ENCODE peak calls at places on chromosomes 12 and 14, in four cellular contexts. A, J, B and S are unnamed samples.

GRCh38 chr14:24340606-24341005 is 815 bp upstream of the RIPK3 start:
- DNase-seq in A (no peak), J (no peak), B (no peak), S (no peak)

GRCh38 chr12:65656904-65657351 is 167.4 kb upstream of the HMGA2 start:
- DNase-seq in A (peak), J (no peak), B (no peak), S (no peak)

GRCh38 chr12:13222076-13222475 is 25.6 kb downstream of the EMP1 start:
- DNase-seq in A (no peak), J (no peak), B (peak), S (no peak)

GRCh38 chr12:57864382-57864781 is 17.9 kb upstream of the CTDSP2 start:
- DNase-seq in A (no peak), J (no peak), B (peak), S (no peak)

GRCh38 chr12:85920324-85920947 is 46.3 kb downstream of the NTS start:
- DNase-seq in A (peak), J (no peak), B (no peak), S (no peak)

GRCh38 chr12:110234197-110235154 is 46.6 kb upstream of the ATP2A2 start:
- DNase-seq in A (no peak), J (no peak), B (no peak), S (no peak)

GRCh38 chr12:92621833-92622232 is 81.0 kb upstream of the PLEKHG7 start:
- DNase-seq in A (no peak), J (no peak), B (no peak), S (no peak)

GRCh38 chr14:26897186-26897585 is 299.4 kb upstream of the NOVA1 start:
- DNase-seq in A (no peak), J (no peak), B (no peak), S (no peak)

GRCh38 chr14:77125275-77126073 is 16.1 kb downstream of the ZDHHC22 start:
- DNase-seq in A (no peak), J (peak), B (no peak), S (no peak)

GRCh38 chr12:52382854-52383253 is 2.6 kb downstream of the KRT84 start:
- DNase-seq in A (no peak), J (peak), B (no peak), S (no peak)

GRCh38 chr14:104419865-104420458 is 159.6 kb upstream of the C14orf180 start:
- DNase-seq in A (no peak), J (no peak), B (no peak), S (no peak)

GRCh38 chr12:54431911-54432814 is 13.1 kb upstream of the ITGA5 start:
- DNase-seq in A (peak), J (peak), B (peak), S (peak)

GRCh38 chr14:73764881-73765280 is 50.7 kb upstream of the PNMA1 start:
- DNase-seq in A (no peak), J (no peak), B (no peak), S (peak)

GRCh38 chr12:62631531-62632520 is 165.2 kb downstream of the MON2 start:
- DNase-seq in A (peak), J (peak), B (peak), S (no peak)

GRCh38 chr12:93750056-93750455 is 72.9 kb downstream of the CRADD start:
- DNase-seq in A (no peak), J (no peak), B (no peak), S (no peak)
- H3K27ac ChIP-seq in A (no peak), J (no peak), B (peak), S (no peak)

DNA sequence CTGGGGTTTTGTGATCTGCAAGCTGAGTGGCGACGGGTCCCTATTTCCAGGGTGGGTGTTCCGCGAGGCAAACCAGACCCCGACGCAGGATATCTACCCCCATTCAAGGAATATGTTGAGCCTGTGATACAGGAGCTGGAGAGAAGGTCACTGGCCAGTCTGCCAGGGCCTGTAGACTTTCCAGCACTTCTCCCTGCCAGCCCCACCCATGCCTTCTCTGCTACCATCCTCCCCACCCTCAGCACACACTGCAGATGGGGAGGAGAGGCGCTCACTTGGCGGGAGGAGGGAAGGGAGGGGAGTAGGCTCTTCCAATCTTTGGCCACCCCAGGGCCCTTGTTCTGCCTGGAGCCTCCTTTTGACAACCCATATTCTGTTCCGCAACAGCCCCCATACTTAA is 102.5 kb upstream of the MAP1LC3B2 start:
- DNase-seq in A (no peak), J (no peak), B (peak), S (no peak)
- H3K27ac ChIP-seq in A (peak), J (peak), B (peak), S (peak)

DNA sequence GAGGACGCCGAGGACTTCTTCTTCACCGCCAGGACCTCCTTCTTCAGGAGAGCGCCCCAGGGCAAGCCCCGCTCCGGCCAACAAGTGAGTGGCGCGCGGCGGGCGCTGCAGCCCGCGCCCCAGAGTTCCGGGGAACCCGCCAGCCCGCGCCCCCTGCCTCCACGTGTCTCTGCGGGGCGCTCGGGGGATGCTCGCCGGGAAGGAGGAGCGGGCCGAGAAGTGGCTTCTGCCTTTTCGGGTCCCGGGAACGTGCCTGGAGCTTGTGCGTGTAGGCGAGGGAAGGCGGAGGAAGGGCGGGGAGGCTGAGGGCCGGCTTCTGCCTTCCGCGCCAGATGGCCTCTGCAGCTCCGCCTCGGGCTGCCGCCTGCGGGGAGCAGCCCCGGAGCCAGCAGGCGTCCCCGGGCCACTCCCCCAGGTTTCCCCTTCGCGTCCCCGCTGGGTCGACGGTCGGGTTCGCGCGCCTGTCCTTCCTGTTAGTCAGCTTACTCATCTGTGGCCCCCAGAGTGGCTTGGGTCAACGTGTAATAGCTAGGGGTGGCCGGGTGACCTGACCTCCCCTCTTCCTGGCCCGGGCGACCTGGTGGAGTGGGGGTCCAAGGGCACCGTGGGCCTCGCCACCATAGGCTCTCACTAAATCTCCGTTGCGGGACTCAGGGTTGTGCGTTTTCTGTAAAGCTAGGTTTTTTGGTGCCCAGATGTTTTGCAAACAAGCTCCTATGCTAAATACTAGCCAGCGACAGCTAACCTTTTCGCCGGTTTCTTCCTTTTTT is 550 bp downstream of the RASSF3 start:
- DNase-seq in A (peak), J (peak), B (peak), S (no peak)
- H3K27ac ChIP-seq in A (peak), J (peak), B (peak), S (peak)

GRCh38 chr12:123807670-123808069 is 45.6 kb downstream of the DNAH10 start:
- DNase-seq in A (no peak), J (no peak), B (no peak), S (no peak)
- H3K27ac ChIP-seq in A (no peak), J (no peak), B (no peak), S (no peak)

GRCh38 chr12:96258451-96258933 is 64.3 kb downstream of the ELK3 start:
- DNase-seq in A (peak), J (peak), B (peak), S (no peak)

GRCh38 chr12:96260644-96261043 is 66.5 kb downstream of the ELK3 start:
- DNase-seq in A (no peak), J (no peak), B (no peak), S (no peak)

GRCh38 chr12:96255077-96255476 is 60.9 kb downstream of the ELK3 start:
- DNase-seq in A (peak), J (no peak), B (peak), S (no peak)

GRCh38 chr12:96256672-96257361 is 62.6 kb downstream of the ELK3 start:
- DNase-seq in A (no peak), J (no peak), B (no peak), S (no peak)

GRCh38 chr12:96257550-96258392 is 63.6 kb downstream of the ELK3 start:
- DNase-seq in A (peak), J (no peak), B (no peak), S (no peak)
- H3K27ac ChIP-seq in A (peak), J (no peak), B (peak), S (peak)

DNA sequence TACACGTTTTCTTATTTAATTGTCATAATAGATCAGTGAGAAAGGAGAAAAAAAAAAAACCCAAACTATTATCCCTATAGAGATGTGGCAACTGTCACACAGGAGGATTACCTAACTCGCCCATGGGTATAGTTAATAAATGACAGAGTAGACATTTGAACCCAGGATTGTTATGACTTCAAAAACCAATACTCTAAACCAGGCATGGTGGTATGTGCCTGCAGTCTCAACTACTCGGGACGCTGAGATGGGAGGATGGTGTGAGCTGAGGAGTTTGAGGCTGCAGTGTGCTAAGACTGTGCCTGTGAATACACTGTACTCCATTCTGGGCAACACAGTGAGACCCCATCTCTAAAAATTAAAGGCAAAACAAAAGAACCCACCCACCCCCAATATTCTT is 114.5 kb downstream of the DENND5B start:
- DNase-seq in A (no peak), J (no peak), B (no peak), S (no peak)
- H3K27ac ChIP-seq in A (no peak), J (no peak), B (no peak), S (no peak)

DNA sequence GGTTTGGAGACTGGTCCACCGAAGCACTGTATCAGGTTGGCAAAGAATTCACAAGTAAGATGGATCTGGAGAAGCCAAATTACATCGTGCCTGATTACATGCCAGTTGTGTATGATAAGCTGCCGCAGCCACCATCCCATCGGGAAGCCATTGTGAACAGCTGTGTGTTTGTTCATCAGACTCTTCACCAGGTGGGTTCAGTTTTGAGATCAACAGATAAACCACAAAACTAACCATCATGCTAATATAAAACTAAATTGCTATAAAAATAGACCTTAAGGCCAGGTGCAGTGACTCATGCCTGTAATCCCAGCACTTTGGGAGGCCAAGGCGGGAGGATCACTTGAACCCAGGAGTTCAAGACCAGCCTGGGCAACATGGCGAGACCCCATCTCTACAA is 58.9 kb downstream of the HSP90AA1 start:
- DNase-seq in A (no peak), J (no peak), B (no peak), S (no peak)
- H3K27ac ChIP-seq in A (peak), J (no peak), B (no peak), S (no peak)

DNA sequence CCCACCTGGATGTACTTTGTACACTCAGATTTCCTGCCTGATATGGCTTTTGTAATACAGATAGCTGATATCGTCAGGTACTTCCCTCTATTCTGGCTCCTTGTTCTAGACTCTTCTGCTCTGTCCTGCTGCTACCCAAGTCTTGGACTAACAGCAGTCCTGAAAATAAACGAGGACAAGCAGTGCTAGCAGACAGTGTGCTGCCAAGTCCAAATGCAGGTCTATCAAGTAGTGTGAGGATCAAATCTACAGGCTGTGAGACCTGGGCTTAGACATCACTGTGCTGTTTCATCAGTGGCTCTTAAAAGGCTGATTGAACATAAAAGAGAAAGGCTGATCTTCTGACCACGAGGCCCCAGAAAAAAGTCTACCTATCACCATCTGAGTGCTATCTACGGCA is 418.1 kb downstream of the APAF1 start:
- DNase-seq in A (no peak), J (no peak), B (no peak), S (no peak)
- H3K27ac ChIP-seq in A (no peak), J (no peak), B (no peak), S (peak)

GRCh38 chr14:85090681-85091080 is 439.3 kb upstream of the FLRT2 start:
- DNase-seq in A (peak), J (no peak), B (no peak), S (no peak)

GRCh38 chr14:85084344-85084743 is 445.6 kb upstream of the FLRT2 start:
- DNase-seq in A (no peak), J (no peak), B (no peak), S (no peak)

GRCh38 chr14:85085981-85086380 is 444.0 kb upstream of the FLRT2 start:
- DNase-seq in A (no peak), J (no peak), B (no peak), S (no peak)

GRCh38 chr14:85088231-85088630 is 441.7 kb upstream of the FLRT2 start:
- DNase-seq in A (no peak), J (no peak), B (no peak), S (no peak)

GRCh38 chr14:85087201-85087600 is 442.7 kb upstream of the FLRT2 start:
- DNase-seq in A (peak), J (no peak), B (no peak), S (no peak)
- H3K27ac ChIP-seq in A (no peak), J (no peak), B (no peak), S (no peak)

GRCh38 chr14:91144425-91145145 is 30.7 kb downstream of the DGLUCY start:
- DNase-seq in A (peak), J (no peak), B (no peak), S (no peak)

GRCh38 chr14:91139776-91140175 is 25.9 kb downstream of the DGLUCY start:
- DNase-seq in A (no peak), J (no peak), B (no peak), S (no peak)

GRCh38 chr14:91143862-91144261 is 30.0 kb downstream of the DGLUCY start:
- DNase-seq in A (no peak), J (peak), B (no peak), S (no peak)

GRCh38 chr14:91140672-91141071 is 26.8 kb downstream of the DGLUCY start:
- DNase-seq in A (no peak), J (no peak), B (no peak), S (no peak)

GRCh38 chr14:91142214-91142668 is 28.4 kb downstream of the DGLUCY start:
- DNase-seq in A (no peak), J (no peak), B (no peak), S (no peak)
- H3K27ac ChIP-seq in A (no peak), J (no peak), B (no peak), S (no peak)